ENCODE peak calls at places on chromosomes 1 and 21, in four cellular contexts. U, S, F and R are unnamed samples.

GRCh38 chr1:44108241-44108640 is 10.4 kb upstream of the KLF17 start:
- DNase-seq in U (peak; percentile 51), S (no peak), F (no peak), R (no peak)

GRCh38 chr1:60184521-60184920 is 111.0 kb upstream of the C1orf87 start:
- DNase-seq in F (no peak), S (no peak), U (no peak), R (no peak)

GRCh38 chr1:27366411-27367159 is at the start of gene MAP3K6:
- DNase-seq in F (peak; percentile 63), U (peak; percentile 73), S (no peak), R (peak; percentile 49)

GRCh38 chr1:165371588-165372235 is 15.2 kb upstream of the LMX1A start:
- DNase-seq in S (no peak), F (no peak), U (no peak), R (no peak)

GRCh38 chr1:91710261-91710660 is 175.7 kb downstream of the TGFBR3 start:
- DNase-seq in S (no peak), U (no peak), F (no peak), R (no peak)

GRCh38 chr21:26710155-26710554 is 135.1 kb downstream of the ADAMTS1 start:
- DNase-seq in S (no peak), F (peak; percentile 98), U (no peak), R (no peak)

GRCh38 chr21:38520511-38520910 is 22.2 kb upstream of the ERG start:
- DNase-seq in U (no peak), F (no peak), S (no peak), R (no peak)

GRCh38 chr1:197725044-197725443 is 50.2 kb downstream of the DENND1B start:
- DNase-seq in S (no peak), U (peak; percentile 44), F (peak; percentile 42), R (peak; percentile 43)

GRCh38 chr1:222777977-222778376 is 36.9 kb upstream of the DISP1 start:
- DNase-seq in U (no peak), S (no peak), F (peak; percentile 78), R (no peak)

GRCh38 chr1:151043163-151043562 is 4.4 kb upstream of the C1orf56 start:
- DNase-seq in F (no peak), S (peak; percentile 53), U (no peak), R (no peak)

GRCh38 chr1:107415241-107415640 is 274.4 kb downstream of the NTNG1 start:
- DNase-seq in F (no peak), U (no peak), S (no peak), R (no peak)

GRCh38 chr1:36691374-36691773 is 208.7 kb upstream of the CSF3R start:
- DNase-seq in S (no peak), U (no peak), F (no peak), R (no peak)

GRCh38 chr1:191851799-191852595 is 306.3 kb upstream of the RGS18 start:
- DNase-seq in S (no peak), U (peak; percentile 54), F (no peak), R (no peak)

GRCh38 chr1:117759535-117759934 is 153.7 kb downstream of the TENT5C start:
- DNase-seq in S (no peak), U (no peak), F (no peak), R (no peak)

GRCh38 chr21:21624674-21625073 is 626.5 kb downstream of the NCAM2 start:
- DNase-seq in S (no peak), F (no peak), U (peak; percentile 65), R (no peak)

GRCh38 chr1:35557118-35557610 is at the start of gene KIAA0319L:
- DNase-seq in F (peak; percentile 75), U (no peak), S (no peak), R (no peak)

GRCh38 chr21:44498280-44498964 is 41.6 kb downstream of the KRTAP10-1 start:
- DNase-seq in S (no peak), U (no peak), F (peak; percentile 85), R (no peak)